ENCODE peak calls at places on chromosomes 13 and 19, in seven cellular contexts. D is gastroesophageal sphincter; W is lower lobe of right lung; V is CD8-positive, alpha-beta T cell; X is WTC11; T is activated T-cell treated with anti-CD3 and anti-CD28 coated beads, Interleukin-2, amount 50 U/mL, for 4 hours; S is activated naive CD8-positive, alpha-beta T cell treated with anti-CD3 and anti-CD28 coated beads, Interleukin-2, amount 50 U/mL, for 24 hours. E is an unnamed sample.

GRCh38 chr13:46530084-46530935 is 22.7 kb upstream of the LRCH1 start:
- ATAC-seq in D (no peak), W (no peak), V (no peak), X (no peak), T (peak; percentile 73), S (peak; percentile 66), E (no peak)

GRCh38 chr13:36981156-36981743 is 17.9 kb downstream of the ALG5 start:
- ATAC-seq in D (no peak), W (no peak), V (no peak), X (no peak), T (no peak), S (no peak), E (peak; percentile 32)

GRCh38 chr19:47512948-47513319 is 1.9 kb downstream of the NAPA start:
- ATAC-seq in D (no peak), W (no peak), V (no peak), X (no peak), T (no peak), S (no peak), E (no peak)

GRCh38 chr19:29413435-29413834 is 112.4 kb upstream of the VSTM2B start:
- ATAC-seq in D (peak; percentile 44), W (no peak), V (no peak), X (no peak), T (no peak), S (no peak), E (no peak)

GRCh38 chr13:28707629-28708427 is 10.9 kb downstream of the SLC46A3 start:
- ATAC-seq in D (no peak), W (no peak), V (no peak), X (no peak), T (peak; percentile 72), S (peak; percentile 80), E (peak; percentile 56)

GRCh38 chr19:6577410-6578125 is 13.4 kb downstream of the CD70 start:
- ATAC-seq in D (peak; percentile 50), W (peak; percentile 74), V (peak; percentile 20), X (no peak), T (peak; percentile 43), S (no peak), E (peak; percentile 89)

GRCh38 chr19:47542030-47542475 is 27.2 kb upstream of the NAPA start:
- ATAC-seq in D (peak; percentile 45), W (no peak), V (no peak), X (no peak), T (no peak), S (no peak), E (no peak)

GRCh38 chr13:85194482-85194881 is 604.7 kb downstream of the SLITRK6 start:
- ATAC-seq in D (no peak), W (no peak), V (no peak), X (no peak), T (no peak), S (no peak), E (no peak)

GRCh38 chr19:49638360-49638759 is 1.6 kb downstream of the RRAS start:
- ATAC-seq in D (no peak), W (no peak), V (no peak), X (no peak), T (no peak), S (no peak), E (no peak)

GRCh38 chr19:34733266-34733825 is 697 bp upstream of the ZNF181 start:
- ATAC-seq in D (peak; percentile 14), W (peak; percentile 31), V (peak; percentile 18), X (peak; percentile 14), T (peak; percentile 9), S (peak; percentile 3), E (no peak)

GRCh38 chr19:7748756-7749155 is 1.4 kb upstream of the CD209 start:
- ATAC-seq in D (no peak), W (peak; percentile 65), V (no peak), X (peak; percentile 99), T (no peak), S (no peak), E (no peak)

GRCh38 chr19:17847538-17848366 is at the start of gene JAK3:
- ATAC-seq in D (peak; percentile 44), W (peak; percentile 57), V (peak; percentile 82), X (peak; percentile 84), T (peak; percentile 89), S (peak; percentile 89), E (peak; percentile 36)

GRCh38 chr13:43368003-43368402 is 344.6 kb downstream of the DNAJC15 start:
- ATAC-seq in D (no peak), W (peak; percentile 50), V (peak; percentile 14), X (no peak), T (peak; percentile 38), S (no peak), E (no peak)

GRCh38 chr19:49489601-49490167 is 2.3 kb downstream of the RPL13A start:
- ATAC-seq in D (no peak), W (no peak), V (no peak), X (no peak), T (peak; percentile 1), S (no peak), E (no peak)

GRCh38 chr13:40148742-40149141 is 493.3 kb downstream of the COG6 start:
- ATAC-seq in D (no peak), W (no peak), V (no peak), X (no peak), T (no peak), S (no peak), E (no peak)

GRCh38 chr13:91361755-91362271 is 14.3 kb downstream of the MIR17HG start:
- ATAC-seq in D (no peak), W (peak; percentile 74), V (no peak), X (no peak), T (no peak), S (no peak), E (no peak)

GRCh38 chr13:98175823-98176222 is 1.2 kb downstream of the RNF113B start:
- ATAC-seq in D (no peak), W (peak; percentile 21), V (no peak), X (no peak), T (no peak), S (no peak), E (no peak)

GRCh38 chr19:20051841-20052768 is 12.8 kb upstream of the ZNF682 start:
- ATAC-seq in D (peak; percentile 100), W (peak; percentile 98), V (peak; percentile 93), X (peak; percentile 97), T (peak; percentile 95), S (peak; percentile 98), E (peak; percentile 100)